ENCODE peak calls at places on chromosome 4, in ten cellular contexts. A is PC-3, S is HepG2, V is H9, L is IMR-90, J is GM23248, D is fibroblast of lung, F is DND-41, O is neural progenitor cell, B is SK-N-SH. H is an unnamed sample.

GRCh38 chr4:100872811-100873210 is 355.0 kb upstream of the EMCN start:
- DNase-seq in B (no peak), L (no peak), J (no peak), S (no peak), D (no peak), V (no peak), O (no peak), A (no peak), F (no peak), H (no peak)

GRCh38 chr4:129438582-129438981 is 342.6 kb downstream of the C4orf33 start:
- DNase-seq in L (no peak), S (no peak), J (no peak), D (no peak), A (no peak), F (no peak), O (no peak), V (no peak), B (peak), H (no peak)

GRCh38 chr4:60962286-60962685 is 237.8 kb upstream of the ADGRL3 start:
- DNase-seq in S (no peak), A (peak), D (peak), B (no peak), L (no peak), V (peak), J (no peak), O (no peak), F (no peak), H (peak)

GRCh38 chr4:96972920-96973319 is 1133.0 kb downstream of the PDHA2 start:
- DNase-seq in D (no peak), A (no peak), B (no peak), S (no peak), F (no peak), V (no peak), J (no peak), O (no peak), L (no peak), H (no peak)

GRCh38 chr4:76588268-76588667 is 153.2 kb downstream of the SHROOM3 start:
- DNase-seq in L (no peak), J (no peak), A (no peak), F (no peak), V (peak), O (peak), B (no peak), D (no peak), S (no peak), H (peak)

GRCh38 chr4:183098723-183099536 is at the start of gene WWC2:
- DNase-seq in O (peak), D (peak), A (peak), F (no peak), S (peak), B (peak), J (peak), V (peak), L (peak), H (peak)

GRCh38 chr4:100738388-100739165 is 220.8 kb upstream of the EMCN start:
- DNase-seq in B (no peak), D (peak), V (no peak), S (no peak), O (no peak), L (peak), F (no peak), A (peak), J (peak), H (no peak)

GRCh38 chr4:185238261-185238681 is 28.9 kb downstream of the SNX25 start:
- DNase-seq in J (peak), D (peak), A (no peak), S (no peak), V (no peak), L (peak), O (no peak), B (no peak), F (no peak), H (no peak)

GRCh38 chr4:17811078-17811603 is 362 bp downstream of the NCAPG start:
- DNase-seq in F (peak), J (peak), A (no peak), S (no peak), O (no peak), B (no peak), V (no peak), L (no peak), D (no peak), H (no peak)

GRCh38 chr4:1375051-1375721 is 28.2 kb downstream of the UVSSA start:
- DNase-seq in S (no peak), O (no peak), F (no peak), L (no peak), A (no peak), V (no peak), D (no peak), B (no peak), J (no peak), H (peak)

GRCh38 chr4:6568689-6569332 is 6.2 kb upstream of the MAN2B2 start:
- DNase-seq in O (no peak), V (no peak), J (peak), B (no peak), L (peak), F (no peak), D (peak), S (no peak), A (peak), H (no peak)

GRCh38 chr4:74613266-74613665 is 168.3 kb downstream of the AREG start:
- DNase-seq in V (no peak), D (no peak), J (no peak), S (no peak), O (peak), B (no peak), L (no peak), A (no peak), F (no peak), H (no peak)

GRCh38 chr4:13698296-13698695 is 70.8 kb upstream of the BOD1L1 start:
- DNase-seq in A (no peak), J (no peak), B (no peak), V (no peak), S (no peak), F (no peak), L (no peak), O (no peak), D (no peak), H (no peak)

GRCh38 chr4:111937368-111937767 is 207.9 kb upstream of the FAM241A start:
- DNase-seq in S (peak), L (peak), O (peak), V (no peak), A (peak), B (no peak), D (peak), F (no peak), J (peak), H (no peak)

GRCh38 chr4:137998666-137999429 is 243.3 kb downstream of the SLC7A11 start:
- DNase-seq in D (no peak), A (no peak), V (no peak), B (no peak), F (no peak), S (no peak), O (no peak), J (peak), L (peak), H (no peak)

GRCh38 chr4:121998024-121998423 is 46.2 kb upstream of the TRPC3 start:
- DNase-seq in O (peak), J (no peak), D (no peak), F (no peak), S (no peak), B (no peak), A (peak), V (peak), L (no peak), H (peak)

GRCh38 chr4:148443550-148444295 is 1.5 kb upstream of the NR3C2 start:
- DNase-seq in O (peak), V (no peak), A (peak), B (peak), S (no peak), D (no peak), J (peak), L (no peak), F (no peak), H (peak)

GRCh38 chr4:102586002-102586643 is 85.0 kb downstream of the NFKB1 start:
- DNase-seq in S (no peak), F (no peak), A (no peak), J (no peak), V (no peak), D (no peak), B (no peak), L (no peak), O (no peak), H (no peak)

GRCh38 chr4:113788888-113789287 is 27.4 kb upstream of the CAMK2D start:
- DNase-seq in A (no peak), D (no peak), L (no peak), S (no peak), J (no peak), B (no peak), F (no peak), V (no peak), O (no peak), H (no peak)

GRCh38 chr4:146310319-146311021 is 96.1 kb downstream of the REELD1 start:
- DNase-seq in S (no peak), L (no peak), A (no peak), O (no peak), D (no peak), F (no peak), V (no peak), B (no peak), J (no peak), H (no peak)

GRCh38 chr4:63556332-63556731 is 852.9 kb downstream of the TECRL start:
- DNase-seq in L (no peak), O (no peak), J (no peak), D (no peak), V (peak), F (no peak), B (no peak), S (peak), A (peak), H (peak)

GRCh38 chr4:112213850-112214249 is 17.7 kb upstream of the AP1AR start:
- DNase-seq in J (peak), B (no peak), F (no peak), O (no peak), S (no peak), V (no peak), D (peak), L (peak), A (no peak), H (no peak)

GRCh38 chr4:184980261-184980660 is 38.0 kb upstream of the HELT start:
- DNase-seq in J (no peak), D (no peak), S (no peak), L (no peak), A (peak), O (no peak), V (no peak), B (no peak), F (no peak), H (no peak)

GRCh38 chr4:97774347-97774989 is 368.8 kb downstream of the STPG2 start:
- DNase-seq in V (no peak), L (no peak), D (no peak), O (no peak), S (no peak), J (no peak), B (no peak), F (peak), A (no peak), H (no peak)

GRCh38 chr4:56907009-56907408 is 691 bp upstream of the REST start:
- DNase-seq in A (no peak), O (peak), S (no peak), B (peak), L (no peak), D (no peak), J (no peak), F (no peak), V (peak), H (peak)

GRCh38 chr4:26885912-26886274 is 25.3 kb downstream of the STIM2 start:
- DNase-seq in A (no peak), B (no peak), O (no peak), V (no peak), J (no peak), S (no peak), D (no peak), F (peak), L (no peak), H (no peak)

GRCh38 chr4:77052352-77052751 is 23.4 kb downstream of the CCNI start:
- DNase-seq in F (peak), S (peak), A (peak), O (peak), V (peak), B (no peak), L (peak), J (peak), D (peak), H (peak)

GRCh38 chr4:153683763-153684181 is 308 bp upstream of the TLR2 start:
- DNase-seq in V (no peak), O (no peak), L (no peak), B (no peak), F (no peak), A (no peak), S (no peak), J (no peak), D (no peak), H (no peak)
- H3K27ac ChIP-seq in V (no peak), O (no peak), L (no peak), B (no peak), F (no peak), A (no peak), S (no peak), J (no peak), D (no peak), H (no peak)

DNA sequence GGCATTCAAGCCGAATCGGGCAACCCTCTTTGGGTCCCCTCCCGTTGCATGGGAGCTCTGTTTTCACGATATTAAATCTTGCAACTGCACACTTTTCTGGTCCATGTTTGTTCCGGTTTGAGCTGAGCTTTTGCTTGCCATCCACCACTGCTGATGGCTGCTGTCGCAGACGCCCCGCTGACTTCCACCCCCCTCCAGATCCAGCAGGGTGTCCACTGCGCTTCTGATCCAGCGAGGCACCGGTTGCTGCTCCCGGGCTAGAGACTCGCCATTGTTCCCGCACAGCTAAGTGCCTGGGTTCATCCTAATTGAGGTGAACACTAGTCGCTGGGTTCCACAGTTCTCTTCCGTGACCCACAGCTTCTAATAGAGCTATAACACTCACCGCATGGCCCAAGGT is 13.3 kb downstream of the ACOX3 start:
- DNase-seq in D (no peak), S (no peak), V (no peak), F (no peak), A (no peak), B (no peak), J (no peak), O (no peak), L (no peak), H (no peak)
- H3K9ac ChIP-seq in D (no peak), S (peak), V (no peak), F (peak), A (no peak), B (no peak), J (peak), O (no peak), L (no peak), H (peak)

GRCh38 chr4:81314897-81315470 is 100.0 kb upstream of the PRKG2 start:
- DNase-seq in O (no peak), V (no peak), F (no peak), L (peak), J (peak), A (peak), D (peak), S (no peak), B (no peak), H (no peak)

GRCh38 chr4:81319657-81320056 is 104.6 kb upstream of the PRKG2 start:
- DNase-seq in S (no peak), D (no peak), V (no peak), A (no peak), B (no peak), F (no peak), J (no peak), L (no peak), O (no peak), H (no peak)

DNA sequence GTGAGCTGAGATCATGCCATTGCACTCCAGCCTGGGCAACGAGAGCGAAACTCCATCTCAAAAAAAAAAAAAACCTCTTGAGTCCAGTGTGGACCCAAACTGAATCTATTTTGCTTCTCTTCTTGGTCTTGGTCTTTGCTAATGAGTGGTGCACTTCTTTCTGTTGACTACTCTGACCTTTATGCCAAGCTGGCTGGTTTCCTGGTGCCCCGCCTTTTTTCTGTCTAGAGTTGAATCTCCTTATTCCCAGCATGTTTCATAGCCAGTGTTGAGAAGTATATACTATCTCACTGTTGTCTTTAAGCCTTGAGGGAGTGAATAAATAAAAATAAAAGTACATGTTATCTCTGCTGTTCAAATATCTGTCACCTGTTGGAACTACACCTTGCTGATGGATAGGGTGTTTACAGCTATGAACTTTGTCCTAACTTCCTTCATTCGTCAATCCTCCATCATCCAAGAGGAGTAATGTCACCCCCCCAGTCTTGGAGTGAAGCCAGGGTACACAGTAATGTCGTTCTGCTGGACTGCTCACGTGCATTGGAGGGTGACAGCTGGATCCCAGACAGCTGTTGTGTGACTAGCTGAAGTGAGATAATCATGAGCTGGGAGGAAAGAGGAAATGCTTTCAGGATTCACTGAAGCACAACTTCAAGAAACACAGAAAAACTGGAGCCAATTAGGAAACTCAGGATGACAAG is 99.3 kb upstream of the PRKG2 start:
- DNase-seq in V (no peak), F (no peak), B (no peak), J (peak), L (peak), A (peak), S (no peak), D (peak), O (peak), H (no peak)
- H3K27ac ChIP-seq in V (no peak), F (no peak), B (no peak), J (peak), L (peak), A (no peak), S (no peak), D (peak), O (no peak), H (no peak)

DNA sequence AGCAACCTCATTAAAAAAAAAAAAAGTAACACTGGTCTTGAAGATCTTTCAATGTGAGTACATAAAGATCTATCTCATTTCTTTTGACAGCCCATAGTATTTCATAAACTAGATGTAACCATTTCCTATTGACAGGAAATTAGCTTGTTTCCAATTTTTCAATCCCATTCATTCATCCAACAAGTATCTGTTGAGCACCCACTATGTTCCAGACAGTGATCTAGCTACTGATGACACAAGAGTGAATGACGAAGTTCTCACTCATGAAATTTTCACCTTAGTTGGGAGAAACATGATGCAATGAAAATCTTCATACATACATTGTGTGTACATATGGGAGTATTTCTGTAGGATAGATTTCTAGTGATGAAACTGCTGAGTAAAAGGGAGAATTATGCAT is 1.7 kb downstream of the CD38 start:
- DNase-seq in F (no peak), D (no peak), L (no peak), V (no peak), S (no peak), J (peak), O (no peak), B (no peak), A (no peak), H (no peak)
- H3K9ac ChIP-seq in F (peak), D (no peak), L (no peak), V (no peak), S (no peak), J (no peak), O (no peak), B (no peak), A (no peak), H (no peak)

GRCh38 chr4:123649644-123650356 is 253.2 kb downstream of the SPRY1 start:
- DNase-seq in A (peak), J (peak), L (peak), D (peak), B (no peak), S (peak), V (peak), F (no peak), O (peak), H (peak)
- H3K27ac ChIP-seq in A (peak), J (peak), L (peak), D (peak), B (peak), S (peak), V (no peak), F (no peak), O (no peak), H (peak)

GRCh38 chr4:82886145-82886942 is 4.6 kb downstream of the SEC31A start:
- DNase-seq in B (no peak), J (peak), S (peak), F (no peak), A (no peak), D (no peak), L (no peak), V (no peak), O (no peak), H (no peak)

GRCh38 chr4:82890913-82891727 is at the start of gene SEC31A:
- DNase-seq in F (peak), D (peak), A (peak), L (peak), V (peak), B (peak), O (peak), S (peak), J (peak), H (peak)

GRCh38 chr4:82890602-82890912 is 396 bp downstream of the SEC31A start:
- DNase-seq in O (no peak), D (no peak), L (no peak), B (no peak), V (no peak), F (no peak), A (peak), J (no peak), S (no peak), H (no peak)

GRCh38 chr4:82891728-82892466 is 944 bp upstream of the SEC31A start:
- DNase-seq in O (peak), D (no peak), L (peak), J (peak), S (no peak), V (no peak), B (no peak), A (no peak), F (no peak), H (no peak)

GRCh38 chr4:82889287-82889686 is 1.7 kb downstream of the SEC31A start:
- DNase-seq in J (peak), S (peak), B (no peak), F (no peak), O (no peak), V (no peak), A (no peak), L (no peak), D (no peak), H (no peak)
- H3K9ac ChIP-seq in J (peak), S (peak), B (peak), F (peak), O (no peak), V (no peak), A (peak), L (peak), D (no peak), H (peak)

GRCh38 chr4:140049024-140049923 is 104.7 kb downstream of the MAML3 start:
- DNase-seq in V (peak), F (peak), B (peak), D (peak), S (peak), L (peak), J (peak), A (peak), O (peak), H (peak)
- H3K27ac ChIP-seq in V (peak), F (peak), B (peak), D (peak), S (no peak), L (peak), J (peak), A (peak), O (peak), H (peak)

GRCh38 chr4:168995537-168996295 is 14.3 kb downstream of the CBR4 start:
- DNase-seq in B (no peak), D (peak), J (peak), F (no peak), V (no peak), L (peak), O (peak), S (no peak), A (peak), H (no peak)
- H3K9ac ChIP-seq in B (no peak), D (no peak), J (no peak), F (no peak), V (no peak), L (no peak), O (no peak), S (no peak), A (no peak), H (no peak)

GRCh38 chr4:155964016-155964891 is 10.6 kb upstream of the CTSO start:
- DNase-seq in V (no peak), A (no peak), D (no peak), F (no peak), L (no peak), J (no peak), S (no peak), B (no peak), O (no peak), H (no peak)
- H3K27ac ChIP-seq in V (no peak), A (no peak), D (no peak), F (no peak), L (no peak), J (no peak), S (no peak), B (no peak), O (no peak), H (no peak)